ENCODE peak calls at places on chromosomes 1 and 21, in five cellular contexts. F is effector memory CD8-positive, alpha-beta T cell; T is activated T-cell treated with anti-CD3 and anti-CD28 coated beads, Interleukin-2, amount 50 U/mL, for 72 hours; Y is naive B cell; I is stomach. P is an unnamed sample.

GRCh38 chr1:193417420-193417819 is 231.0 kb upstream of the B3GALT2 start:
- DNase-seq in T (no peak), Y (peak), F (no peak), I (no peak), P (peak)

GRCh38 chr1:159826436-159827101 is at the start of gene SLAMF8:
- DNase-seq in Y (no peak), F (peak), I (peak), T (peak), P (no peak)

GRCh38 chr21:45906196-45906805 is 75.3 kb upstream of the COL6A1 start:
- DNase-seq in Y (no peak), F (no peak), I (no peak), T (no peak), P (no peak)

GRCh38 chr1:213988639-213989070 is 882 bp downstream of the PROX1 start:
- DNase-seq in Y (no peak), I (no peak), F (no peak), T (no peak), P (no peak)

GRCh38 chr1:56830052-56830451 is 10.8 kb upstream of the FYB2 start:
- DNase-seq in I (no peak), Y (no peak), F (no peak), T (no peak), P (no peak)

GRCh38 chr21:15324542-15324941 is 259.7 kb upstream of the NRIP1 start:
- DNase-seq in T (no peak), F (no peak), I (no peak), Y (no peak), P (no peak)

GRCh38 chr1:36093919-36094318 is 5.2 kb downstream of the ADPRS start:
- DNase-seq in Y (no peak), F (no peak), I (no peak), T (no peak), P (no peak)

GRCh38 chr1:198465201-198466144 is 75.0 kb downstream of the ATP6V1G3 start:
- DNase-seq in F (no peak), I (no peak), Y (peak), T (no peak), P (no peak)

GRCh38 chr1:41516168-41516961 is 31.9 kb upstream of the EDN2 start:
- DNase-seq in I (peak), F (peak), T (peak), Y (peak), P (peak)

GRCh38 chr1:60149254-60149653 is 75.7 kb upstream of the C1orf87 start:
- DNase-seq in I (peak), Y (no peak), T (no peak), F (no peak), P (no peak)

GRCh38 chr1:185531838-185532237 is 202.4 kb upstream of the HMCN1 start:
- DNase-seq in I (no peak), Y (no peak), T (no peak), F (no peak), P (no peak)

GRCh38 chr1:219299420-219299819 is 125.7 kb downstream of the LYPLAL1 start:
- DNase-seq in I (no peak), Y (no peak), T (no peak), F (no peak), P (no peak)

GRCh38 chr1:80982831-80983230 is 817.9 kb upstream of the ADGRL2 start:
- DNase-seq in I (no peak), Y (no peak), F (no peak), T (no peak), P (no peak)

GRCh38 chr21:46325073-46325912 is 1.3 kb downstream of the PCNT start:
- DNase-seq in Y (peak), T (peak), I (peak), F (no peak), P (peak)

GRCh38 chr1:6614953-6615785 is 1.6 kb downstream of the PHF13 start:
- DNase-seq in Y (peak), I (no peak), F (no peak), T (peak), P (no peak)

GRCh38 chr1:86965012-86965826 is 50.8 kb downstream of the HS2ST1 start:
- DNase-seq in T (peak), I (no peak), F (peak), Y (peak), P (peak)

GRCh38 chr1:183226963-183227362 is 40.9 kb downstream of the LAMC2 start:
- DNase-seq in T (no peak), I (no peak), Y (no peak), F (no peak), P (no peak)

GRCh38 chr1:103516693-103517092 is 8.8 kb upstream of the RNPC3 start:
- DNase-seq in F (no peak), T (no peak), I (no peak), Y (no peak), P (no peak)

GRCh38 chr1:209443361-209443931 is 140.1 kb upstream of the CAMK1G start:
- DNase-seq in T (no peak), I (no peak), F (no peak), Y (no peak), P (no peak)

GRCh38 chr1:207815466-207815865 is 63.6 kb downstream of the CD46 start:
- DNase-seq in I (no peak), Y (no peak), T (no peak), F (no peak), P (no peak)

GRCh38 chr1:246930830-246931548 is 759 bp downstream of the AHCTF1 start:
- DNase-seq in T (peak), Y (peak), I (peak), F (peak), P (peak)

GRCh38 chr1:154944422-154945159 is 8.1 kb upstream of the PMVK start:
- DNase-seq in Y (no peak), F (peak), I (no peak), T (no peak), P (no peak)

GRCh38 chr1:178774263-178774662 is 49.2 kb downstream of the RALGPS2 start:
- DNase-seq in I (no peak), Y (no peak), T (no peak), F (no peak), P (no peak)

GRCh38 chr1:10337436-10337835 is 61.4 kb upstream of the PGD start:
- DNase-seq in F (no peak), T (no peak), I (no peak), Y (no peak), P (no peak)

GRCh38 chr1:1756661-1757421 is 21.4 kb downstream of the NADK start:
- DNase-seq in Y (no peak), F (no peak), T (no peak), I (no peak), P (no peak)

GRCh38 chr1:199907361-199907760 is 120.1 kb upstream of the NR5A2 start:
- DNase-seq in I (no peak), F (no peak), T (no peak), Y (no peak), P (no peak)

GRCh38 chr1:106498238-106498637 is 558.2 kb upstream of the PRMT6 start:
- DNase-seq in T (no peak), I (no peak), F (no peak), Y (no peak), P (no peak)

GRCh38 chr21:42642219-42642745 is 11.1 kb upstream of the PDE9A start:
- DNase-seq in I (no peak), T (no peak), F (no peak), Y (no peak), P (no peak)

GRCh38 chr21:38082936-38083335 is 166.7 kb upstream of the KCNJ6 start:
- DNase-seq in F (no peak), Y (no peak), T (no peak), I (no peak), P (no peak)

GRCh38 chr1:169421309-169421708 is 6.0 kb downstream of the CCDC181 start:
- DNase-seq in Y (no peak), I (no peak), F (no peak), T (no peak), P (no peak)

GRCh38 chr1:10813801-10814200 is 17.4 kb upstream of the CASZ1 start:
- DNase-seq in T (no peak), Y (no peak), I (no peak), F (no peak), P (no peak)

GRCh38 chr1:185880779-185881333 is 146.7 kb downstream of the HMCN1 start:
- DNase-seq in T (no peak), I (no peak), F (no peak), Y (no peak), P (no peak)

GRCh38 chr1:229570891-229571516 is 12.5 kb upstream of the ABCB10 start:
- DNase-seq in T (no peak), I (peak), F (no peak), Y (no peak), P (no peak)

GRCh38 chr1:113396585-113396984 is 6.3 kb downstream of the MAGI3 start:
- DNase-seq in I (no peak), Y (no peak), T (no peak), F (no peak), P (no peak)

GRCh38 chr1:160116277-160117147 is 953 bp downstream of the ATP1A2 start:
- DNase-seq in I (no peak), Y (no peak), T (no peak), F (no peak), P (no peak)